ENCODE peak calls at places on chromosomes 2 and 18, in nine cellular contexts. L, T, D, K, S, W, U, N and F are unnamed samples.

GRCh38 chr2:20578895-20579825 is 71.7 kb downstream of the HS1BP3 start:
- DNase-seq in L (peak; percentile 94), T (peak; percentile 58), D (peak; percentile 74), K (peak; percentile 91), S (peak; percentile 68), W (peak; percentile 86), U (no peak), N (peak; percentile 64), F (peak; percentile 89)

GRCh38 chr2:15058015-15058414 is 425.5 kb downstream of the LRATD1 start:
- DNase-seq in L (peak; percentile 39), T (no peak), D (no peak), K (peak; percentile 16), S (no peak), W (no peak), U (no peak), N (no peak), F (no peak)

GRCh38 chr2:1010373-1011017 is 59.8 kb downstream of the SNTG2 start:
- DNase-seq in L (no peak), T (no peak), D (no peak), K (no peak), S (no peak), W (no peak), U (no peak), N (no peak), F (no peak)

GRCh38 chr2:240946654-240947053 is 40.5 kb downstream of the CROCC2 start:
- DNase-seq in L (peak; percentile 28), T (peak; percentile 3), D (peak; percentile 34), K (no peak), S (peak; percentile 28), W (peak; percentile 65), U (no peak), N (peak; percentile 64), F (no peak)

GRCh38 chr2:2763351-2763997 is 432.4 kb upstream of the MYT1L start:
- DNase-seq in L (no peak), T (no peak), D (no peak), K (no peak), S (no peak), W (peak; percentile 70), U (no peak), N (no peak), F (no peak)

GRCh38 chr18:24778810-24779418 is 318.5 kb downstream of the HRH4 start:
- DNase-seq in L (no peak), T (no peak), D (no peak), K (no peak), S (no peak), W (no peak), U (peak; percentile 61), N (no peak), F (no peak)

GRCh38 chr2:146734791-146735190 is 1110.0 kb upstream of the ACVR2A start:
- DNase-seq in L (no peak), T (no peak), D (no peak), K (no peak), S (no peak), W (no peak), U (no peak), N (no peak), F (no peak)

GRCh38 chr2:55957142-55957541 is 33.6 kb upstream of the EFEMP1 start:
- DNase-seq in L (no peak), T (no peak), D (no peak), K (peak; percentile 9), S (no peak), W (no peak), U (no peak), N (no peak), F (no peak)

GRCh38 chr2:45452866-45453265 is 158.2 kb downstream of the SRBD1 start:
- DNase-seq in L (no peak), T (no peak), D (no peak), K (peak; percentile 96), S (no peak), W (no peak), U (no peak), N (no peak), F (no peak)

GRCh38 chr2:131049150-131049718 is 44.0 kb downstream of the FAM168B start:
- DNase-seq in L (no peak), T (no peak), D (no peak), K (no peak), S (no peak), W (no peak), U (no peak), N (no peak), F (no peak)

GRCh38 chr2:156779416-156780117 is 343.4 kb downstream of the GPD2 start:
- DNase-seq in L (peak; percentile 55), T (peak; percentile 21), D (no peak), K (no peak), S (no peak), W (no peak), U (peak; percentile 70), N (no peak), F (no peak)

GRCh38 chr18:38421016-38421415 is 855.4 kb upstream of the CELF4 start:
- DNase-seq in L (no peak), T (no peak), D (no peak), K (no peak), S (no peak), W (no peak), U (no peak), N (no peak), F (no peak)

GRCh38 chr2:224268441-224268840 is 133.5 kb downstream of the FAM124B start:
- DNase-seq in L (peak; percentile 97), T (no peak), D (no peak), K (peak; percentile 97), S (no peak), W (no peak), U (no peak), N (no peak), F (no peak)

GRCh38 chr2:15670981-15671380 is 79.3 kb downstream of the DDX1 start:
- DNase-seq in L (no peak), T (no peak), D (no peak), K (no peak), S (no peak), W (no peak), U (no peak), N (no peak), F (no peak)

GRCh38 chr2:42337356-42337820 is 23.6 kb downstream of the COX7A2L start:
- DNase-seq in L (no peak), T (no peak), D (no peak), K (no peak), S (no peak), W (no peak), U (no peak), N (no peak), F (no peak)
- TF ChIP-seq CTCF in L (peak; percentile 23), T (no peak), D (no peak), K (peak; percentile 6), S (no peak), W (no peak), U (no peak), N (no peak), F (no peak)

DNA sequence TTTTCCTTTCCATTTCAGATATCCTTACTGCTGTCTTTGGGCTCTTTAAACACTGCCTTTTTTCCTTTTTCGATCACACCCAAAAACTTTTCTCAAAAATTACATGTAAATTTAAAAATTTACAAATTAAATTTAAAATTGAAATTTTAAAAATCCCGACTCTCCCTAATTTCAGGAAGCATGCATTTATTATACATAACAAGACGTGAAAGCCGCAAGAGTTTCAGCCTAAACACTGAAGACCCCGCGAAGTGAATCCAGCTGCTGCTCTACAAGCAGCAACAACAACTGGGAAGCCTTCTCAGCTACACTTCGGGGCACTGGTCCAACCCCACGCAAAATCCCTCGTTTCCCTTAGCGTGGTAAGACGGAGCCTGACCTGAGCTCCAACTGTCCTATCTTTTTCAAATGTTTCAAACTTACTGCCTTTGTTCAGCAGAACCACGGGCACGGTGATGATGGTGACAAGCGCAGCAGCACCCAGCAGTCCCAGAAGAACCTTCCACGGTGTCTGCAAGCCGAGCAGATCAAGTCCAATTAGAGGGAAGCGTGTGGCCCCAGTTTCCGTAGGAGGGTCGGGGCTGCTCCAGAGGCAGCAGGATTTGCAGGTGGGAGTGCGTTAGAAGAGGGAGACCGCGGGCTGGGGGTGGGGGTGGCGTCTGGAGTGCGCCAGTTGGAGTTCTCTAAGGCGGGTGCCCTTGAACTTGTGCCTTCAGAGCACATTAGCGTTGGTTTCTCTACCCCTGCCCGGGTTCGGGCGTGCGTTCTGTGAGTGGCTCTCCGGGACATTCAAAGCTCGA is 839 bp downstream of the DPP4 start:
- DNase-seq in L (no peak), T (peak; percentile 14), D (no peak), K (peak; percentile 23), S (no peak), W (no peak), U (peak; percentile 55), N (peak; percentile 70), F (no peak)
- H3K4me1 ChIP-seq in L (peaks cover 47% of the 10 kb centered on the region), T (peaks cover 17% of the 10 kb centered on the region), D (no peaks in the 10 kb centered on the region), K (peaks cover 16% of the 10 kb centered on the region), S (no peaks in the 10 kb centered on the region), W (peaks cover 34% of the 10 kb centered on the region), U (no peaks in the 10 kb centered on the region), N (peaks cover 13% of the 10 kb centered on the region), F (peaks cover 4% of the 10 kb centered on the region)

GRCh38 chr2:102418421-102418961 is 4.5 kb upstream of the IL18RAP start:
- DNase-seq in L (peak; percentile 36), T (no peak), D (no peak), K (no peak), S (no peak), W (no peak), U (no peak), N (no peak), F (no peak)
- H3K4me3 ChIP-seq in L (no peak overlapping the region), T (no peak overlapping the region), D (no peak overlapping the region), K (no peak overlapping the region), S (no peak overlapping the region), W (no peak overlapping the region), U (no peak overlapping the region), N (peak overlapping the region; percentile 12), F (no peak overlapping the region)

DNA sequence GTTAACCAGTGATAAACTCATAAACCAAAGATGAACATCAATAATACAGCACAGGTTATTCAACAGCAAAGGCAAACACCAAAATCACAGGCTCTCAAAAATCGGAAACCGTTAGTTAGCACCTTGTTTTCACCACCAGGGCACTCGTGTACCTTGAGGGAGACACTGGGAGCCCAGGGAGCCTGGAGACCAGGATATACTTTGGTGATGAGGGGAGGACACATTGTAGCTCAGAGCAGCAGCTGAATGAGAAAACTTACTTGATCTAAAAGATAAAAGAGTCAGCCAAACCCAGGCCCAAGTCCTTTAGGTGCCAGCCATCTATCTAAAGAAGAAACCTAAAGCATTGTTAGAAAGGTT is 19.4 kb downstream of the BCL11A start:
- DNase-seq in L (no peak), T (no peak), D (no peak), K (no peak), S (no peak), W (no peak), U (no peak), N (no peak), F (no peak)
- TF ChIP-seq CTCF in L (no peak), T (no peak), D (no peak), K (no peak), S (no peak), W (no peak), U (no peak), N (no peak), F (no peak)